ENCODE peak calls at places on chromosomes 4 and X, in five cellular contexts. J is cerebellum; I is stomach; C is stimulated activated naive CD8-positive, alpha-beta T cell treated with anti-CD3 and anti-CD28 coated beads, Interleukin-15, Interleukin-2, amounts not matched to agents 100 U/mL and 50 U/mL, for 24 hours; V is effector CD4-positive, alpha-beta T cell. X is an unnamed sample.

GRCh38 chrX:45862801-45863200 is 662.1 kb upstream of the DIPK2B start:
- DNase-seq in J (no peak), C (no peak), I (no peak), V (no peak), X (no peak)

GRCh38 chr4:101597204-101597603 is 193.3 kb upstream of the BANK1 start:
- DNase-seq in J (no peak), V (no peak), I (no peak), C (peak; percentile 18), X (no peak)

GRCh38 chrX:133085785-133086184 is 11.1 kb downstream of the USP26 start:
- DNase-seq in V (no peak), J (no peak), I (no peak), C (no peak), X (no peak)

GRCh38 chr4:48681856-48682255 is 98.2 kb downstream of the FRYL start:
- DNase-seq in V (no peak), C (no peak), I (no peak), J (no peak), X (peak; percentile 5)

GRCh38 chr4:39947963-39948362 is 29.7 kb downstream of the PDS5A start:
- DNase-seq in I (no peak), V (no peak), C (no peak), J (no peak), X (no peak)

GRCh38 chrX:20374866-20375530 is 108.3 kb upstream of the RPS6KA3 start:
- DNase-seq in I (no peak), V (no peak), J (no peak), C (no peak), X (peak; percentile 59)

GRCh38 chr4:128376958-128377357 is 89.3 kb upstream of the PGRMC2 start:
- DNase-seq in V (no peak), I (no peak), C (no peak), J (no peak), X (no peak)

GRCh38 chr4:30511751-30512150 is 208.4 kb upstream of the PCDH7 start:
- DNase-seq in J (no peak), C (no peak), I (no peak), V (no peak), X (no peak)

GRCh38 chrX:10989386-10989785 is 121.7 kb upstream of the HCCS start:
- DNase-seq in I (no peak), J (no peak), V (no peak), C (no peak), X (no peak)

GRCh38 chr4:105050896-105051295 is 95.8 kb upstream of the TET2 start:
- DNase-seq in J (no peak), C (no peak), I (no peak), V (no peak), X (no peak)

GRCh38 chrX:39298821-39299220 is 497.6 kb downstream of the MID1IP1 start:
- DNase-seq in C (no peak), J (no peak), V (no peak), I (no peak), X (no peak)

GRCh38 chr4:79197275-79198009 is 128.4 kb downstream of the NAA11 start:
- DNase-seq in I (no peak), V (no peak), C (no peak), J (no peak), X (no peak)

GRCh38 chr4:122895336-122895995 is 26.9 kb downstream of the NUDT6 start:
- DNase-seq in I (no peak), C (no peak), V (no peak), J (no peak), X (no peak)

GRCh38 chr4:139511320-139511719 is 44.7 kb downstream of the SETD7 start:
- DNase-seq in V (no peak), C (no peak), J (no peak), I (no peak), X (no peak)

GRCh38 chrX:33134164-33134563 is 77.2 kb downstream of the DMD start:
- DNase-seq in C (no peak), I (no peak), V (no peak), J (no peak), X (no peak)

GRCh38 chr4:6177587-6178197 is 22.7 kb downstream of the JAKMIP1 start:
- DNase-seq in I (peak; percentile 50), V (no peak), C (peak; percentile 56), J (no peak), X (no peak)

GRCh38 chr4:114598191-114599121 is at the start of gene UGT8:
- DNase-seq in C (peak; percentile 53), I (peak; percentile 86), J (peak; percentile 56), V (no peak), X (no peak)

GRCh38 chrX:153411988-153412574 is 809 bp downstream of the ZFP92 start:
- DNase-seq in J (peak; percentile 8), V (no peak), I (no peak), C (no peak), X (no peak)

GRCh38 chr4:144300616-144301015 is 160.1 kb upstream of the GYPA start:
- DNase-seq in C (no peak), I (no peak), J (no peak), V (no peak), X (no peak)

GRCh38 chr4:94334962-94335361 is 7.7 kb downstream of the HPGDS start:
- DNase-seq in J (no peak), I (no peak), C (no peak), V (no peak), X (no peak)

GRCh38 chr4:181008164-181008563 is 1235.0 kb upstream of the TENM3 start:
- DNase-seq in J (no peak), I (no peak), V (no peak), C (no peak), X (peak; percentile 12)

GRCh38 chr4:89506866-89507494 is 199.4 kb upstream of the GPRIN3 start:
- DNase-seq in I (no peak), C (no peak), V (no peak), J (no peak), X (no peak)

GRCh38 chr4:151049430-151049884 is 34.4 kb upstream of the LRBA start:
- DNase-seq in V (no peak), I (no peak), C (no peak), J (no peak), X (no peak)

GRCh38 chr4:183723561-183724228 is 64.6 kb downstream of the TRAPPC11 start:
- DNase-seq in J (no peak), C (no peak), I (no peak), V (no peak), X (peak; percentile 64)

GRCh38 chrX:10048076-10048475 is 80.9 kb downstream of the CLDN34 start:
- DNase-seq in C (no peak), J (no peak), V (no peak), I (no peak), X (no peak)

GRCh38 chrX:68743754-68744153 is 85.1 kb upstream of the EFNB1 start:
- DNase-seq in J (no peak), C (no peak), V (no peak), I (no peak), X (no peak)

GRCh38 chr4:125266901-125267601 is 47.7 kb upstream of the FAT4 start:
- DNase-seq in C (no peak), I (no peak), V (no peak), J (no peak), X (no peak)

GRCh38 chrX:40880712-40881111 is 145.4 kb upstream of the MED14 start:
- DNase-seq in J (no peak), I (no peak), V (no peak), C (no peak), X (no peak)

GRCh38 chrX:14718403-14718802 is 154.5 kb downstream of the FANCB start:
- DNase-seq in C (no peak), J (no peak), V (no peak), I (no peak), X (no peak)

GRCh38 chr4:54076673-54077072 is 12.3 kb upstream of the CHIC2 start:
- DNase-seq in J (no peak), V (no peak), C (no peak), I (no peak), X (no peak)

GRCh38 chrX:10794203-10794630 is 173.8 kb upstream of the MID1 start:
- DNase-seq in V (no peak), J (no peak), I (no peak), C (no peak), X (no peak)

GRCh38 chrX:15301924-15302323 is 13.5 kb downstream of the ASB11 start:
- DNase-seq in V (no peak), C (peak; percentile 8), I (no peak), J (no peak), X (no peak)

GRCh38 chr4:139676913-139677585 is 11.4 kb downstream of the MGST2 start:
- DNase-seq in I (no peak), V (no peak), J (no peak), C (no peak), X (peak; percentile 82)

GRCh38 chrX:151563449-151563848 is at the start of gene PASD1:
- DNase-seq in V (no peak), J (no peak), I (no peak), C (no peak), X (no peak)

X was measured in HepG2.